ENCODE peak calls at places on chromosomes 7 and 10, in seven cellular contexts. One of them, this sample, is unnamed.

GRCh38 chr7:16764942-16765341 is 11.4 kb downstream of the TSPAN13 start:
- DNase-seq in transverse colon: no peak
- DNase-seq in endothelial cell: no peak
- DNase-seq in suprapubic skin: no peak
- DNase-seq in cardiac muscle cell: no peak
- DNase-seq in chondrocyte: no peak
- DNase-seq in AG09309: no peak
- DNase-seq in this sample: no peak

GRCh38 chr10:58511765-58512469 is 755 bp upstream of the BICC1 start:
- DNase-seq in transverse colon: peak; percentile 19
- DNase-seq in endothelial cell: peak; percentile 3
- DNase-seq in suprapubic skin: no peak
- DNase-seq in cardiac muscle cell: peak; percentile 44
- DNase-seq in chondrocyte: peak; percentile 72
- DNase-seq in AG09309: no peak
- DNase-seq in this sample: peak; percentile 80

GRCh38 chr10:31353574-31353973 is 34.6 kb downstream of the ZEB1 start:
- DNase-seq in transverse colon: no peak
- DNase-seq in endothelial cell: no peak
- DNase-seq in suprapubic skin: no peak
- DNase-seq in cardiac muscle cell: peak; percentile 28
- DNase-seq in chondrocyte: no peak
- DNase-seq in AG09309: peak; percentile 16
- DNase-seq in this sample: no peak

GRCh38 chr10:51696251-51696650 is 3.1 kb downstream of the CSTF2T start:
- DNase-seq in transverse colon: no peak
- DNase-seq in endothelial cell: no peak
- DNase-seq in suprapubic skin: no peak
- DNase-seq in cardiac muscle cell: no peak
- DNase-seq in chondrocyte: no peak
- DNase-seq in AG09309: no peak
- DNase-seq in this sample: no peak

GRCh38 chr7:85673881-85674280 is 487.0 kb upstream of the SEMA3D start:
- DNase-seq in transverse colon: no peak
- DNase-seq in endothelial cell: no peak
- DNase-seq in suprapubic skin: no peak
- DNase-seq in cardiac muscle cell: no peak
- DNase-seq in chondrocyte: no peak
- DNase-seq in AG09309: no peak
- DNase-seq in this sample: no peak

GRCh38 chr10:21402606-21403083 is 122.8 kb downstream of the SKIDA1 start:
- DNase-seq in transverse colon: no peak
- DNase-seq in endothelial cell: no peak
- DNase-seq in suprapubic skin: peak; percentile 63
- DNase-seq in cardiac muscle cell: peak; percentile 79
- DNase-seq in chondrocyte: no peak
- DNase-seq in AG09309: peak; percentile 13
- DNase-seq in this sample: no peak

GRCh38 chr10:70585555-70586243 is 16.8 kb downstream of the PRF1 start:
- DNase-seq in transverse colon: no peak
- DNase-seq in endothelial cell: no peak
- DNase-seq in suprapubic skin: peak; percentile 47
- DNase-seq in cardiac muscle cell: no peak
- DNase-seq in chondrocyte: no peak
- DNase-seq in AG09309: no peak
- DNase-seq in this sample: no peak

GRCh38 chr10:1504286-1504685 is 233.0 kb downstream of the ADARB2 start:
- DNase-seq in transverse colon: no peak
- DNase-seq in endothelial cell: no peak
- DNase-seq in suprapubic skin: no peak
- DNase-seq in cardiac muscle cell: no peak
- DNase-seq in chondrocyte: no peak
- DNase-seq in AG09309: no peak
- DNase-seq in this sample: no peak

GRCh38 chr7:151570366-151570915 is 50.7 kb upstream of the RHEB start:
- DNase-seq in transverse colon: no peak
- DNase-seq in endothelial cell: no peak
- DNase-seq in suprapubic skin: no peak
- DNase-seq in cardiac muscle cell: peak; percentile 47
- DNase-seq in chondrocyte: no peak
- DNase-seq in AG09309: no peak
- DNase-seq in this sample: no peak

GRCh38 chr10:50396491-50397311 is 145.4 kb upstream of the ASAH2 start:
- DNase-seq in transverse colon: no peak
- DNase-seq in endothelial cell: no peak
- DNase-seq in suprapubic skin: no peak
- DNase-seq in cardiac muscle cell: peak; percentile 43
- DNase-seq in chondrocyte: no peak
- DNase-seq in AG09309: no peak
- DNase-seq in this sample: no peak

GRCh38 chr7:110677405-110677804 is 413.5 kb upstream of the LRRN3 start:
- DNase-seq in transverse colon: no peak
- DNase-seq in endothelial cell: no peak
- DNase-seq in suprapubic skin: no peak
- DNase-seq in cardiac muscle cell: no peak
- DNase-seq in chondrocyte: no peak
- DNase-seq in AG09309: no peak
- DNase-seq in this sample: no peak

GRCh38 chr10:8539056-8539455 is 484.6 kb downstream of the GATA3 start:
- DNase-seq in transverse colon: no peak
- DNase-seq in endothelial cell: no peak
- DNase-seq in suprapubic skin: no peak
- DNase-seq in cardiac muscle cell: no peak
- DNase-seq in chondrocyte: no peak
- DNase-seq in AG09309: no peak
- DNase-seq in this sample: no peak

GRCh38 chr10:89525556-89525955 is 9.8 kb downstream of the SLC16A12 start:
- DNase-seq in transverse colon: no peak
- DNase-seq in endothelial cell: no peak
- DNase-seq in suprapubic skin: no peak
- DNase-seq in cardiac muscle cell: no peak
- DNase-seq in chondrocyte: no peak
- DNase-seq in AG09309: no peak
- DNase-seq in this sample: no peak

GRCh38 chr7:137937202-137937560 is 64.7 kb downstream of the CREB3L2 start:
- DNase-seq in transverse colon: no peak
- DNase-seq in endothelial cell: no peak
- DNase-seq in suprapubic skin: no peak
- DNase-seq in cardiac muscle cell: no peak
- DNase-seq in chondrocyte: no peak
- DNase-seq in AG09309: no peak
- DNase-seq in this sample: no peak

GRCh38 chr7:94654764-94655561 is 970 bp downstream of the SGCE start:
- DNase-seq in transverse colon: no peak
- DNase-seq in endothelial cell: peak; percentile 29
- DNase-seq in suprapubic skin: no peak
- DNase-seq in cardiac muscle cell: peak; percentile 65
- DNase-seq in chondrocyte: no peak
- DNase-seq in AG09309: no peak
- DNase-seq in this sample: no peak

GRCh38 chr10:13712799-13713581 is 126.2 kb downstream of the PRPF18 start:
- DNase-seq in transverse colon: peak; percentile 66
- DNase-seq in endothelial cell: no peak
- DNase-seq in suprapubic skin: no peak
- DNase-seq in cardiac muscle cell: peak; percentile 95
- DNase-seq in chondrocyte: no peak
- DNase-seq in AG09309: peak; percentile 91
- DNase-seq in this sample: no peak

GRCh38 chr7:22066484-22066883 is 120.8 kb upstream of the CDCA7L start:
- DNase-seq in transverse colon: no peak
- DNase-seq in endothelial cell: no peak
- DNase-seq in suprapubic skin: no peak
- DNase-seq in cardiac muscle cell: no peak
- DNase-seq in chondrocyte: no peak
- DNase-seq in AG09309: no peak
- DNase-seq in this sample: no peak

GRCh38 chr10:115059301-115059898 is 33.8 kb upstream of the ATRNL1 start:
- DNase-seq in transverse colon: no peak
- DNase-seq in endothelial cell: no peak
- DNase-seq in suprapubic skin: no peak
- DNase-seq in cardiac muscle cell: no peak
- DNase-seq in chondrocyte: no peak
- DNase-seq in AG09309: no peak
- DNase-seq in this sample: no peak

GRCh38 chr10:71029411-71029881 is 141.1 kb upstream of the PCBD1 start:
- DNase-seq in transverse colon: no peak
- DNase-seq in endothelial cell: no peak
- DNase-seq in suprapubic skin: no peak
- DNase-seq in cardiac muscle cell: no peak
- DNase-seq in chondrocyte: no peak
- DNase-seq in AG09309: no peak
- DNase-seq in this sample: no peak

GRCh38 chr10:112115781-112116385 is 67.7 kb downstream of the GPAM start:
- DNase-seq in transverse colon: peak; percentile 25
- DNase-seq in endothelial cell: peak; percentile 67
- DNase-seq in suprapubic skin: no peak
- DNase-seq in cardiac muscle cell: peak; percentile 25
- DNase-seq in chondrocyte: no peak
- DNase-seq in AG09309: no peak
- DNase-seq in this sample: no peak

GRCh38 chr10:3668276-3668960 is 116.6 kb downstream of the KLF6 start:
- DNase-seq in transverse colon: peak; percentile 52
- DNase-seq in endothelial cell: peak; percentile 24
- DNase-seq in suprapubic skin: no peak
- DNase-seq in cardiac muscle cell: peak; percentile 94
- DNase-seq in chondrocyte: no peak
- DNase-seq in AG09309: peak; percentile 5
- DNase-seq in this sample: no peak

GRCh38 chr7:117188949-117189348 is 133.9 kb downstream of the WNT2 start:
- DNase-seq in transverse colon: no peak
- DNase-seq in endothelial cell: no peak
- DNase-seq in suprapubic skin: no peak
- DNase-seq in cardiac muscle cell: no peak
- DNase-seq in chondrocyte: no peak
- DNase-seq in AG09309: no peak
- DNase-seq in this sample: no peak

GRCh38 chr10:30439931-30440330 is 5.9 kb downstream of the MAP3K8 start:
- DNase-seq in transverse colon: no peak
- DNase-seq in endothelial cell: no peak
- DNase-seq in suprapubic skin: no peak
- DNase-seq in cardiac muscle cell: no peak
- DNase-seq in chondrocyte: no peak
- DNase-seq in AG09309: no peak
- DNase-seq in this sample: no peak

GRCh38 chr10:70198696-70199466 is 28.6 kb upstream of the SAR1A start:
- DNase-seq in transverse colon: no peak
- DNase-seq in endothelial cell: no peak
- DNase-seq in suprapubic skin: no peak
- DNase-seq in cardiac muscle cell: peak; percentile 58
- DNase-seq in chondrocyte: no peak
- DNase-seq in AG09309: no peak
- DNase-seq in this sample: no peak

DNA sequence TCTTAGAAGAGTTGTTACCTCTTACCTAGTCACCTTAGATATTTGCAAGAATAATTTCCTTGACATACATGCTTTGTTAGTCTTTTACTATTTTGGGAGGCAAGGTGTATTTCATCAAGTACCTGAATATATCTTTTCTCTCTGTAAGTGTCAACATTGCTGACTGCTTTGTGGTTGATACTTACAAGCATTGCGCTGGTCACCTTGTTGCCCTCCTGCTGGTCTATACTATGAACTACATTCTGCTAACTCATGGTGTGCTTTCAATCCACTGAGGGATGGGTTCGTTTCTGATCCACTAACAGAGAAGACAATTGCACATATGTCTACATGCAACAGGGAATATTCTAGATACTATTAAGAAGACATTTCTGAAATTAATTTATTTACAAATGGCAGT is 837.8 kb upstream of the COBL start:
- DNase-seq in transverse colon: no peak
- DNase-seq in endothelial cell: no peak
- DNase-seq in suprapubic skin: no peak
- DNase-seq in cardiac muscle cell: no peak
- DNase-seq in chondrocyte: no peak
- DNase-seq in AG09309: no peak
- DNase-seq in this sample: no peak
- TF ChIP-seq CTCF in transverse colon: no peak
- TF ChIP-seq CTCF in endothelial cell: peak; percentile 62
- TF ChIP-seq CTCF in suprapubic skin: no peak
- TF ChIP-seq CTCF in cardiac muscle cell: no peak
- TF ChIP-seq CTCF in chondrocyte: no peak
- TF ChIP-seq CTCF in AG09309: no peak
- TF ChIP-seq CTCF in this sample: no peak

GRCh38 chr7:38548605-38549004 is 82.6 kb downstream of the AMPH start:
- DNase-seq in transverse colon: peak; percentile 41
- DNase-seq in endothelial cell: no peak
- DNase-seq in suprapubic skin: no peak
- DNase-seq in cardiac muscle cell: no peak
- DNase-seq in chondrocyte: no peak
- DNase-seq in AG09309: no peak
- DNase-seq in this sample: no peak
- TF ChIP-seq CTCF in transverse colon: no peak
- TF ChIP-seq CTCF in endothelial cell: no peak
- TF ChIP-seq CTCF in suprapubic skin: no peak
- TF ChIP-seq CTCF in cardiac muscle cell: no peak
- TF ChIP-seq CTCF in chondrocyte: no peak
- TF ChIP-seq CTCF in AG09309: no peak
- TF ChIP-seq CTCF in this sample: no peak

DNA sequence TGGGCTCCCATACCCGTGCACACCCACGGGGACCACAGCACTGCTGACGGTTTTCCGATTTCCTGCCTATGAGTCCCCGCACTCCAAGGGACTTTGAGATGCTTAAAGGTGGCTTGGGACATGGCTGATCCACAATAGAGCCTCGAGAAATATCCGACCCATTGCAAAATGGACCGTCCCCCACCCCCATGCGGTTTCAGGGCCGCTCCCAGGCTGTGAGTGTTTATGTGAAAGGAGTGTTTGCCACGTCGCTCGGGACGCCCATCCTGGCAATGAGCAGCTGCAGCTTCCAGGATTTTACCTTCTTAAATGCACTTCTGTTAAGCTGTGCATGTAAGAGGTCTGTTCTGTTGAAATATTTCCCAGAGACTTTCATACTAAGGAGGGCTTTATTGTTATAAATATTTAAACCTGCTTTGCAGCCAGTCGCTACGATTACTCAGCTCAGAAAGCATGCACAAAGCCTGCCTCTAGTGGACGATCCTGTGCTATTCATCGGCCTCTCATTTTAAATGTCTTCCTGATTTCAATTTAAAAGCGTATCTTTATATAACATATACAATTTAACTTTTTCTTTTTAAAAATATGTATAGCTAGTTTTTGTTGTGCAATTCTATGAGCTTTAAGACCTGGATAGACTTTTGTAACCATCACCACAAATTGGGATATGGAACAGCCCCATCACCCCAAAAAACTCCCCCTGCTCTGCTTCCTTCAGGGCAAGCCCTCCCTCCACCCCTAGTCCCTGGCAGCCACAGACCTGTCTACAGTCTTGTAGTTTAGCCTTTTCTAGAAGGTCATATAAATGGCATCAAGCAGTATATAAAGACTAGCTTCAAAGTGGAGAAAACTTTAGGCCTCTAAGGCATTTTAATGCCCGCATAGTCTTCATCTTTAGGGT is 418.3 kb downstream of the PAXIP1 start:
- DNase-seq in transverse colon: no peak
- DNase-seq in endothelial cell: no peak
- DNase-seq in suprapubic skin: no peak
- DNase-seq in cardiac muscle cell: no peak
- DNase-seq in chondrocyte: no peak
- DNase-seq in AG09309: no peak
- DNase-seq in this sample: no peak
- TF ChIP-seq CTCF in transverse colon: peak; percentile 43
- TF ChIP-seq CTCF in endothelial cell: peak; percentile 34
- TF ChIP-seq CTCF in suprapubic skin: no peak
- TF ChIP-seq CTCF in cardiac muscle cell: no peak
- TF ChIP-seq CTCF in chondrocyte: no peak
- TF ChIP-seq CTCF in AG09309: no peak
- TF ChIP-seq CTCF in this sample: no peak

GRCh38 chr7:3399858-3400257 is 98.8 kb downstream of the SDK1 start:
- DNase-seq in transverse colon: no peak
- DNase-seq in endothelial cell: peak; percentile 58
- DNase-seq in suprapubic skin: no peak
- DNase-seq in cardiac muscle cell: peak; percentile 12
- DNase-seq in chondrocyte: no peak
- DNase-seq in AG09309: no peak
- DNase-seq in this sample: no peak
- TF ChIP-seq CTCF in transverse colon: peak; percentile 13
- TF ChIP-seq CTCF in endothelial cell: peak; percentile 40
- TF ChIP-seq CTCF in suprapubic skin: no peak
- TF ChIP-seq CTCF in cardiac muscle cell: peak; percentile 26
- TF ChIP-seq CTCF in chondrocyte: peak; percentile 51
- TF ChIP-seq CTCF in AG09309: no peak
- TF ChIP-seq CTCF in this sample: no peak